ENCODE peak calls at places on chromosomes 7 and 10, in four cellular contexts. W is GM12878, P is NT2/D1, Q is H1. J is an unnamed sample.

GRCh38 chr10:85266808-85267207 is 938.4 kb downstream of the CCSER2 start:
- DNase-seq in W (no peak), P (no peak), Q (no peak), J (no peak)

GRCh38 chr10:130027716-130028464 is 63.8 kb upstream of the EBF3 start:
- DNase-seq in W (no peak), P (no peak), Q (no peak), J (no peak)

GRCh38 chr10:61378865-61379264 is 74.3 kb downstream of the TMEM26 start:
- DNase-seq in W (no peak), P (no peak), Q (no peak), J (no peak)

GRCh38 chr10:71833451-71834342 is 17.4 kb downstream of the PSAP start:
- DNase-seq in W (no peak), P (no peak), Q (no peak), J (no peak)

GRCh38 chr7:134693256-134693655 is 46.6 kb downstream of the BPGM start:
- DNase-seq in W (no peak), P (no peak), Q (no peak), J (no peak)

GRCh38 chr7:137169282-137169698 is 174.2 kb downstream of the PTN start:
- DNase-seq in W (no peak), P (peak; percentile 81), Q (peak; percentile 65), J (peak; percentile 67)

GRCh38 chr10:29950391-29950790 is 109.0 kb downstream of the JCAD start:
- DNase-seq in W (no peak), P (no peak), Q (no peak), J (no peak)

GRCh38 chr7:1844336-1844955 is 174.4 kb downstream of the ELFN1 start:
- DNase-seq in W (no peak), P (no peak), Q (no peak), J (no peak)

GRCh38 chr7:121480566-121481335 is 84.6 kb upstream of the FAM3C start:
- DNase-seq in W (no peak), P (peak; percentile 32), Q (no peak), J (no peak)

GRCh38 chr10:83469719-83470336 is 669.5 kb upstream of the GHITM start:
- DNase-seq in W (no peak), P (no peak), Q (no peak), J (no peak)
- TF ChIP-seq SUZ12 in W (no peak), P (no peak), Q (no peak), J (no peak)

GRCh38 chr10:43093423-43094090 is 16.7 kb downstream of the RET start:
- DNase-seq in W (no peak), P (no peak), Q (no peak), J (peak; percentile 16)
- TF ChIP-seq SUZ12 in W (no peak), P (no peak), Q (no peak), J (no peak)

GRCh38 chr7:49438281-49438680 is 335.2 kb upstream of the VWC2 start:
- DNase-seq in W (no peak), P (no peak), Q (no peak), J (no peak)

GRCh38 chr7:49432245-49432644 is 341.2 kb upstream of the VWC2 start:
- DNase-seq in W (no peak), P (no peak), Q (no peak), J (no peak)

DNA sequence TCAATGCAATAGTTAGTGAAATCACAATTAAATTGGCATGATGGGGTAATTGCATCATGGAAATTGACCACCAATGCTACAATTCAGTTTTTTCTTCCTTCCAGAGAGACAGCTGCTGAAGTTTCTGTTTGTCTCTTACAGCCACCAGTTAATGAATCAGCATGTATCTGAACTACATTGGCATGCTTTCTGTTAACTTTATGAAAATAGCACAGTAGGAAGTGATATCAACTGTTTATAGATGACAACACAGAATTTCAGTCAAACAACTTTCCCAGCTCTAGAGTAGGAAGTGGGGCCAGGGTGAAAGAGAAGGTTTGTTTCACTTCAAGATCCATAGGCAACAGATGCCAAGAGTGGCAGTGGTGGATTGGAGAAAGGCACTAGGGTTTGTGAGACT is 339.6 kb upstream of the VWC2 start:
- DNase-seq in W (no peak), P (no peak), Q (no peak), J (no peak)
- TF ChIP-seq SUZ12 in W (no peak), P (no peak), Q (no peak), J (no peak)

DNA sequence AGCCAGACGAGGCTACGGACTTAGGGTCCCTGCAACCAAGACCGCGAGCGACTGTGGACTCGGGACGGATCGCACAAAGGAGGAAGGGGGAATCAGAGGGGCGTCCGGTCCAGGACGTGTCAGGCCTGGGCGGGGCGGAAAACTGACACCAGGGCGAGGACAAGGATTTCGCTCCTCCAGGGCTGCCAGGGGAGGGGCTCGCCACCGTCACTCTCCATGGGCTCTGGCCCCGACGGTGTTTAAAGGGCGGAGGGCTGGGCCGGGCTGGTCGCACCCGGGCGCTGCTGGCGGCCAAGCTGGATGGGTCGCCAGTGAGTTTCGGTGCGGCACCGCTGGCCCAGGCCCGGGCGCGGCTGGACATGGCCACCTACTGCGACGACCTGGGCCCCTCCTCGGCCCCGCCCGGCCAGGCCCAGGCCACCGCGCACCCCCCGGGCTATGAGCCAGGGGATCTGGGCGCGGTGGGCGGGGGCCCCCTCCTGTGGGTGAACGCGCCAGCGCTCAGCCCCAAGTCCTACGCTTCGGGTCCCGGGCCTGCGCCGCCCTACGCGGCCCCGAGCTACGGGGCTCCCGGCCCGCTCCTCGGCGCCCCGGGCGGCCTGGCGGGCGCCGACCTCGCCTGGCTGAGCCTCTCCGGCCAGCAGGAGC is at the start of gene FOXI2:
- DNase-seq in W (no peak), P (peak; percentile 44), Q (no peak), J (no peak)
- TF ChIP-seq SUZ12 in W (no peak), P (no peak), Q (no peak), J (no peak)

GRCh38 chr7:84637568-84638338 is 443.2 kb upstream of the SEMA3A start:
- DNase-seq in W (no peak), P (peak; percentile 30), Q (no peak), J (no peak)
- TF ChIP-seq SUZ12 in W (no peak), P (no peak), Q (no peak), J (no peak)

GRCh38 chr7:39541493-39541892 is 24.7 kb upstream of the YAE1 start:
- DNase-seq in W (no peak), P (no peak), Q (no peak), J (no peak)

GRCh38 chr7:39540320-39540719 is 25.9 kb upstream of the YAE1 start:
- DNase-seq in W (no peak), P (no peak), Q (no peak), J (no peak)

GRCh38 chr7:39535720-39536119 is 30.5 kb upstream of the YAE1 start:
- DNase-seq in W (no peak), P (no peak), Q (no peak), J (no peak)

GRCh38 chr7:39536926-39537325 is 29.3 kb upstream of the YAE1 start:
- DNase-seq in W (no peak), P (no peak), Q (no peak), J (no peak)

GRCh38 chr7:39539816-39540215 is 26.4 kb upstream of the YAE1 start:
- DNase-seq in W (no peak), P (no peak), Q (no peak), J (no peak)
- TF ChIP-seq SUZ12 in W (no peak), P (no peak), Q (no peak), J (no peak)

DNA sequence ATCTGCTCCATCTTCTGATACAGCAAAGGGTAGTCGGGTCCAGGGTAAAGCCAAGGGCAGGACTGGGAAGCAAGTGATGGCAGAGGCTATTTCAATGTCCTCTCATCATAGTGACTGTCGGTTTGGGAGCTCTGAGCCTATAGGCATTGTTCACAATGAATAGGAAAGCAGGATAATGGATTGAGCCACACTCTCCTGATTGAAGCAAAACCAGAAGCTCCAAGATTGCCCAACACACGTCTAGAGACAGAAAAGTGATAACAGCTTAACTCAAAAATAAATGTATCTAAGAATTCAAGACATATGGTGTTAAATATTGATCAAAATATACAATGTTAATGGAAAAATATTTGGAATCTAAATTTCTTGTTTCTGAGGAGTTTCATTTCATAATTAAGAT is 54.7 kb downstream of the NRP1 start:
- DNase-seq in W (no peak), P (no peak), Q (no peak), J (no peak)
- TF ChIP-seq SUZ12 in W (no peak), P (no peak), Q (no peak), J (no peak)

GRCh38 chr7:28700790-28701203 is 257.3 kb downstream of the TRIL start:
- DNase-seq in W (no peak), P (no peak), Q (no peak), J (peak; percentile 13)
- TF ChIP-seq SUZ12 in W (no peak), P (no peak), Q (no peak), J (no peak)

DNA sequence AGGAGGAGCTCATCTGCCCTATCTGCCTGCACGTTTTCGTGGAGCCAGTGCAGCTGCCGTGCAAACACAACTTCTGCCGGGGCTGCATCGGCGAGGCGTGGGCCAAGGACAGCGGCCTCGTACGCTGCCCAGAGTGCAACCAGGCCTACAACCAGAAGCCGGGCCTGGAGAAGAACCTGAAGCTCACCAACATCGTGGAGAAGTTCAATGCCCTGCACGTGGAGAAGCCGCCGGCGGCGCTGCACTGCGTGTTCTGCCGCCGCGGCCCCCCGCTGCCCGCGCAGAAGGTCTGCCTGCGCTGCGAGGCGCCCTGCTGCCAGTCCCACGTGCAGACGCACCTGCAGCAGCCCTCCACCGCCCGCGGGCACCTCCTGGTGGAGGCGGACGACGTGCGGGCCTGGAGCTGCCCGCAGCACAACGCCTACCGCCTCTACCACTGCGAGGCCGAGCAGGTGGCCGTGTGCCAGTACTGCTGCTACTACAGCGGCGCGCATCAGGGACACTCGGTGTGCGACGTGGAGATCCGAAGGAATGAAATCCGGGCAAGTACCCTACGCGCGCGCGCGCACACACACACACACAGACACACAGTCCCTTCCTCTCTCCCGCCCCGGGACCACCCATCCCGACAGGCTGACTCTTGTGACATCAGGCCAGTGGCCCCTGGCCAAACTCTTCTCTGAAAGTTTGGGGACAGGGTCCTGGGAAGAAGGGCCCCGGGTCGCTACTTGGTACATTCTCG is 538 bp downstream of the TRIM8 start:
- DNase-seq in W (no peak), P (no peak), Q (peak; percentile 86), J (peak; percentile 74)
- TF ChIP-seq SUZ12 in W (no peak), P (no peak), Q (no peak), J (no peak)

J was measured in HEK293T.